ENCODE peak calls at places on chromosomes 1 and 21, in four cellular contexts. Z is stimulated activated CD4-positive, alpha-beta T cell treated with anti-CD3 and anti-CD28 coated beads, Interleukin-4, amount 100 ng/mL, for 24 hours; F is GM03348; K is NCI-H1092. N is an unnamed sample.

GRCh38 chr21:38448619-38449186 is 49.6 kb downstream of the ERG start:
- DNase-seq in K (no peak), Z (no peak), F (peak; percentile 63), N (no peak)

GRCh38 chr1:150576794-150577556 is 2.4 kb downstream of the MCL1 start:
- DNase-seq in F (no peak), Z (no peak), K (no peak), N (no peak)

GRCh38 chr1:169060010-169060722 is 46.3 kb upstream of the ATP1B1 start:
- DNase-seq in F (no peak), K (no peak), Z (no peak), N (no peak)

GRCh38 chr1:53249706-53250105 is 11.4 kb upstream of the MAGOH start:
- DNase-seq in Z (no peak), K (no peak), F (no peak), N (no peak)

GRCh38 chr21:38861006-38861405 is 55.3 kb downstream of the ETS2 start:
- DNase-seq in K (no peak), F (no peak), Z (no peak), N (no peak)

GRCh38 chr1:176693697-176694329 is 230.8 kb downstream of the PAPPA2 start:
- DNase-seq in F (no peak), K (no peak), Z (no peak), N (no peak)

GRCh38 chr1:31785947-31786290 is 21.8 kb upstream of the ADGRB2 start:
- DNase-seq in Z (no peak), K (no peak), F (no peak), N (no peak)

GRCh38 chr1:234656981-234657651 is 47.1 kb upstream of the IRF2BP2 start:
- DNase-seq in K (no peak), Z (peak; percentile 34), F (peak; percentile 82), N (no peak)

GRCh38 chr21:29737188-29737587 is 202.6 kb downstream of the GRIK1 start:
- DNase-seq in K (no peak), F (no peak), Z (no peak), N (no peak)

GRCh38 chr1:155062151-155062686 is 1.3 kb upstream of the EFNA4 start:
- DNase-seq in F (no peak), Z (no peak), K (no peak), N (no peak)

GRCh38 chr1:202618387-202619022 is 91.7 kb downstream of the SYT2 start:
- DNase-seq in Z (no peak), F (peak; percentile 63), K (no peak), N (no peak)

GRCh38 chr1:41626616-41627375 is 142.3 kb upstream of the EDN2 start:
- DNase-seq in F (peak; percentile 52), K (no peak), Z (peak; percentile 73), N (no peak)